ENCODE peak calls at places on chromosomes 4 and X, in four cellular contexts. One of them, this sample, is unnamed.

GRCh38 chr4:10656988-10657387 is 27.6 kb downstream of the CLNK start:
- DNase-seq in K562: no peak
- DNase-seq in GM12878: no peak
- DNase-seq in HL-60: no peak
- DNase-seq in this sample: no peak

GRCh38 chrX:50691820-50692219 is 122.2 kb downstream of the SHROOM4 start:
- DNase-seq in K562: peak
- DNase-seq in GM12878: no peak
- DNase-seq in HL-60: peak
- DNase-seq in this sample: peak

GRCh38 chr4:1608821-1609500 is 75.2 kb downstream of the FAM53A start:
- DNase-seq in K562: no peak
- DNase-seq in GM12878: no peak
- DNase-seq in HL-60: no peak
- DNase-seq in this sample: no peak

GRCh38 chrX:129540725-129541184 is 696 bp downstream of the OCRL start:
- DNase-seq in K562: peak
- DNase-seq in GM12878: no peak
- DNase-seq in HL-60: peak
- DNase-seq in this sample: no peak

GRCh38 chrX:107576841-107577240 is 51.5 kb upstream of the PRPS1 start:
- DNase-seq in K562: no peak
- DNase-seq in GM12878: no peak
- DNase-seq in HL-60: no peak
- DNase-seq in this sample: no peak

GRCh38 chr4:137664055-137664405 is 131.7 kb upstream of the PCDH18 start:
- DNase-seq in K562: no peak
- DNase-seq in GM12878: no peak
- DNase-seq in HL-60: no peak
- DNase-seq in this sample: no peak

GRCh38 chr4:40987151-40987550 is 227.2 kb downstream of the APBB2 start:
- DNase-seq in K562: no peak
- DNase-seq in GM12878: no peak
- DNase-seq in HL-60: no peak
- DNase-seq in this sample: no peak

GRCh38 chr4:181690498-181690897 is 552.7 kb upstream of the TENM3 start:
- DNase-seq in K562: no peak
- DNase-seq in GM12878: no peak
- DNase-seq in HL-60: no peak
- DNase-seq in this sample: no peak

GRCh38 chr4:142274137-142274536 is 572.0 kb downstream of the INPP4B start:
- DNase-seq in K562: no peak
- DNase-seq in GM12878: no peak
- DNase-seq in HL-60: no peak
- DNase-seq in this sample: no peak

GRCh38 chr4:145538636-145539035 is 57.0 kb downstream of the SMAD1 start:
- DNase-seq in K562: no peak
- DNase-seq in GM12878: no peak
- DNase-seq in HL-60: no peak
- DNase-seq in this sample: no peak

GRCh38 chrX:100863326-100863854 is 10.8 kb downstream of the NOX1 start:
- DNase-seq in K562: no peak
- DNase-seq in GM12878: no peak
- DNase-seq in HL-60: no peak
- DNase-seq in this sample: no peak

GRCh38 chrX:37453821-37454220 is 104.7 kb downstream of the PRRG1 start:
- DNase-seq in K562: no peak
- DNase-seq in GM12878: no peak
- DNase-seq in HL-60: no peak
- DNase-seq in this sample: no peak

GRCh38 chrX:100964362-100964761 is 5.1 kb upstream of the ARL13A start:
- DNase-seq in K562: no peak
- DNase-seq in GM12878: no peak
- DNase-seq in HL-60: no peak
- DNase-seq in this sample: no peak

GRCh38 chrX:19195243-19195610 is 73.0 kb upstream of the ADGRG2 start:
- DNase-seq in K562: no peak
- DNase-seq in GM12878: no peak
- DNase-seq in HL-60: no peak
- DNase-seq in this sample: no peak

GRCh38 chr4:178970433-178971140 is 1528.3 kb upstream of the AGA start:
- DNase-seq in K562: no peak
- DNase-seq in GM12878: no peak
- DNase-seq in HL-60: no peak
- DNase-seq in this sample: no peak

GRCh38 chr4:147578057-147578476 is 39.1 kb upstream of the TMEM184C start:
- DNase-seq in K562: no peak
- DNase-seq in GM12878: no peak
- DNase-seq in HL-60: no peak
- DNase-seq in this sample: no peak

GRCh38 chr4:2516635-2517034 is 19.8 kb upstream of the FAM193A start:
- DNase-seq in K562: no peak
- DNase-seq in GM12878: no peak
- DNase-seq in HL-60: no peak
- DNase-seq in this sample: no peak

GRCh38 chr4:107561481-107561880 is 158.6 kb downstream of the PAPSS1 start:
- DNase-seq in K562: no peak
- DNase-seq in GM12878: no peak
- DNase-seq in HL-60: no peak
- DNase-seq in this sample: no peak

GRCh38 chr4:28369504-28369903 is 1508.9 kb downstream of the STIM2 start:
- DNase-seq in K562: no peak
- DNase-seq in GM12878: no peak
- DNase-seq in HL-60: no peak
- DNase-seq in this sample: no peak

GRCh38 chr4:86451560-86452322 is 91.9 kb upstream of the MAPK10 start:
- DNase-seq in K562: no peak
- DNase-seq in GM12878: no peak
- DNase-seq in HL-60: no peak
- DNase-seq in this sample: no peak

GRCh38 chr4:153179100-153179499 is 25.1 kb upstream of the TRIM2 start:
- DNase-seq in K562: no peak
- DNase-seq in GM12878: no peak
- DNase-seq in HL-60: no peak
- DNase-seq in this sample: no peak

GRCh38 chr4:153170407-153170806 is 33.8 kb upstream of the TRIM2 start:
- DNase-seq in K562: no peak
- DNase-seq in GM12878: no peak
- DNase-seq in HL-60: no peak
- DNase-seq in this sample: no peak

GRCh38 chr4:153177841-153178240 is 26.4 kb upstream of the TRIM2 start:
- DNase-seq in K562: no peak
- DNase-seq in GM12878: no peak
- DNase-seq in HL-60: no peak
- DNase-seq in this sample: no peak

GRCh38 chr4:153176938-153177337 is 27.3 kb upstream of the TRIM2 start:
- DNase-seq in K562: no peak
- DNase-seq in GM12878: no peak
- DNase-seq in HL-60: no peak
- DNase-seq in this sample: no peak

GRCh38 chr4:153174821-153175567 is 29.2 kb upstream of the TRIM2 start:
- DNase-seq in K562: no peak
- DNase-seq in GM12878: no peak
- DNase-seq in HL-60: no peak
- DNase-seq in this sample: no peak
- TF ChIP-seq SPI1 in K562: no peak
- TF ChIP-seq SPI1 in GM12878: no peak
- TF ChIP-seq SPI1 in HL-60: no peak
- TF ChIP-seq SPI1 in this sample: no peak

GRCh38 chr4:155597281-155597680 is 69.4 kb upstream of the GUCY1A1 start:
- DNase-seq in K562: no peak
- DNase-seq in GM12878: no peak
- DNase-seq in HL-60: no peak
- DNase-seq in this sample: no peak
- TF ChIP-seq SPI1 in K562: no peak
- TF ChIP-seq SPI1 in GM12878: no peak
- TF ChIP-seq SPI1 in HL-60: no peak
- TF ChIP-seq SPI1 in this sample: no peak

DNA sequence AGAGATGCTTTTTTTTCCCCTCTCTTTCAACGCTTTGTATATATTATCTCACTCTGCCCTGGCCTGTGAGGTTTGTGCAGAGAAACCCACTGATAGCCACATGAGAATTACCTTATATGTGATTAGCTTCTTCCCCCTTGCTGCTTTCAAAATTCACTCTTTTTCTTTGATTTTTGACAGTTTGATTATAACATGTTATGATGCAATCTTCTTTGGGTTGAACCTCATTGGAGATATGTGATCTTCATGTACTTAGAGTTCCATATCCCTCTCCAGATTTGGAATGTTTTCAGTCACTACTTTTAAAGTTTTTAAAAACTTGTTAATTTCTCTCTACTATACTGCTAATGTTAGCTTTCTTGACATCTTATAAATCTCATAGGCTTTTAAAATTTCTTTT is 479.5 kb upstream of the AGA start:
- DNase-seq in K562: no peak
- DNase-seq in GM12878: no peak
- DNase-seq in HL-60: no peak
- DNase-seq in this sample: no peak
- TF ChIP-seq SPI1 in K562: no peak
- TF ChIP-seq SPI1 in GM12878: no peak
- TF ChIP-seq SPI1 in HL-60: no peak
- TF ChIP-seq SPI1 in this sample: no peak

GRCh38 chr4:183411291-183411861 is 33.1 kb upstream of the CDKN2AIP start:
- DNase-seq in K562: no peak
- DNase-seq in GM12878: peak
- DNase-seq in HL-60: no peak
- DNase-seq in this sample: no peak
- TF ChIP-seq SPI1 in K562: no peak
- TF ChIP-seq SPI1 in GM12878: no peak
- TF ChIP-seq SPI1 in HL-60: no peak
- TF ChIP-seq SPI1 in this sample: no peak

GRCh38 chr4:98994474-98995182 is 893 bp upstream of the METAP1 start:
- DNase-seq in K562: peak
- DNase-seq in GM12878: no peak
- DNase-seq in HL-60: peak
- DNase-seq in this sample: no peak
- TF ChIP-seq SPI1 in K562: no peak
- TF ChIP-seq SPI1 in GM12878: no peak
- TF ChIP-seq SPI1 in HL-60: no peak
- TF ChIP-seq SPI1 in this sample: no peak

This sample was measured in GM12891.